ENCODE peak calls at places on chromosomes 13 and 19, in eight cellular contexts. D is caudate nucleus; M is activated naive CD8-positive, alpha-beta T cell treated with anti-CD3 and anti-CD28 coated beads for 36 hours; C is ovary; F is MG63; I is cerebellar nuclear complex; R is AG08396; V is H4. T is an unnamed sample.

GRCh38 chr19:58554494-58555368 is at the start of gene CHMP2A:
- DNase-seq in D (no peak), M (peak; percentile 98), C (peak; percentile 99), F (peak; percentile 93), I (no peak), R (peak; percentile 97), V (peak; percentile 97), T (peak; percentile 99)

GRCh38 chr19:771332-771785 is 20.4 kb downstream of the MISP start:
- DNase-seq in D (no peak), M (peak; percentile 51), C (no peak), F (peak; percentile 51), I (no peak), R (peak; percentile 60), V (peak; percentile 67), T (peak; percentile 68)

GRCh38 chr13:21534760-21535159 is 69.2 kb downstream of the MICU2 start:
- DNase-seq in D (no peak), M (no peak), C (no peak), F (no peak), I (no peak), R (no peak), V (no peak), T (no peak)

GRCh38 chr19:7907122-7907521 is 3.4 kb downstream of the MAP2K7 start:
- DNase-seq in D (no peak), M (no peak), C (peak; percentile 19), F (no peak), I (no peak), R (no peak), V (no peak), T (no peak)

GRCh38 chr13:112776354-112776753 is 86.5 kb downstream of the ATP11A start:
- DNase-seq in D (no peak), M (no peak), C (no peak), F (no peak), I (no peak), R (no peak), V (no peak), T (no peak)

GRCh38 chr13:77325371-77325941 is 1.4 kb downstream of the MYCBP2 start:
- DNase-seq in D (no peak), M (no peak), C (no peak), F (no peak), I (no peak), R (no peak), V (no peak), T (no peak)

GRCh38 chr19:4413588-4413987 is 11.1 kb downstream of the CHAF1A start:
- DNase-seq in D (no peak), M (no peak), C (no peak), F (no peak), I (no peak), R (no peak), V (no peak), T (no peak)

GRCh38 chr13:80141114-80141849 is 199.6 kb downstream of the SPRY2 start:
- DNase-seq in D (no peak), M (no peak), C (peak; percentile 51), F (peak; percentile 35), I (no peak), R (peak; percentile 69), V (no peak), T (no peak)

GRCh38 chr13:79861731-79862130 is 380.8 kb downstream of the NDFIP2 start:
- DNase-seq in D (no peak), M (no peak), C (no peak), F (no peak), I (no peak), R (no peak), V (no peak), T (no peak)

GRCh38 chr13:36086117-36086516 is 45.1 kb downstream of the DCLK1 start:
- DNase-seq in D (no peak), M (no peak), C (no peak), F (no peak), I (no peak), R (no peak), V (no peak), T (no peak)

GRCh38 chr13:44664308-44664707 is 88.2 kb upstream of the TSC22D1 start:
- DNase-seq in D (no peak), M (no peak), C (no peak), F (no peak), I (no peak), R (no peak), V (no peak), T (no peak)

GRCh38 chr13:112056739-112057433 is 10.1 kb upstream of the SOX1 start:
- DNase-seq in D (no peak), M (no peak), C (no peak), F (no peak), I (no peak), R (no peak), V (no peak), T (no peak)

T was measured in activated CD8-positive, alpha-beta T cell treated with anti-CD3 and anti-CD28 coated beads for 36 hours.